ENCODE peak calls at places on chromosome 13, in six cellular contexts. W is neuronal stem cell, E is IMR-90, B is H9, Q is H1, N is mesenchymal stem cell. P is an unnamed sample.

GRCh38 chr13:21619633-21620220 is 15.8 kb upstream of the MICU2 start:
- DNase-seq in W (no peak), E (peak; percentile 17), B (no peak), Q (no peak), N (no peak), P (no peak)

GRCh38 chr13:35716186-35716585 is 239.7 kb upstream of the MAB21L1 start:
- DNase-seq in W (no peak), E (peak; percentile 26), B (no peak), Q (no peak), N (no peak), P (peak; percentile 39)

GRCh38 chr13:46267166-46267565 is 55.4 kb downstream of the LRRC63 start:
- DNase-seq in W (no peak), E (no peak), B (no peak), Q (no peak), N (no peak), P (no peak)

GRCh38 chr13:113941571-113942191 is 32.2 kb downstream of the C13orf46 start:
- DNase-seq in W (no peak), E (no peak), B (no peak), Q (no peak), N (no peak), P (peak; percentile 12)

GRCh38 chr13:113862766-113863510 is 938 bp downstream of the GAS6 start:
- DNase-seq in W (no peak), E (no peak), B (peak; percentile 60), Q (no peak), N (peak; percentile 43), P (peak; percentile 63)

GRCh38 chr13:31956944-31957644 is 74.5 kb upstream of the FRY start:
- DNase-seq in W (no peak), E (peak; percentile 65), B (no peak), Q (no peak), N (no peak), P (no peak)

GRCh38 chr13:26029581-26030136 is 22.2 kb downstream of the SHISA2 start:
- DNase-seq in W (no peak), E (no peak), B (no peak), Q (no peak), N (no peak), P (no peak)

GRCh38 chr13:68940049-68940448 is 1167.6 kb upstream of the ATXN8OS start:
- DNase-seq in W (no peak), E (no peak), B (no peak), Q (no peak), N (no peak), P (peak; percentile 13)

GRCh38 chr13:86870388-86870966 is 800.7 kb upstream of the SLITRK5 start:
- DNase-seq in W (no peak), E (peak; percentile 43), B (no peak), Q (no peak), N (peak; percentile 27), P (peak; percentile 21)

GRCh38 chr13:51922771-51923480 is 61.2 kb downstream of the CCDC70 start:
- DNase-seq in W (no peak), E (no peak), B (peak; percentile 15), Q (no peak), N (no peak), P (no peak)

GRCh38 chr13:100580045-100580444 is 8.5 kb downstream of the GGACT start:
- DNase-seq in W (no peak), E (no peak), B (no peak), Q (no peak), N (no peak), P (no peak)

GRCh38 chr13:60326273-60326672 is 70.7 kb upstream of the TDRD3 start:
- DNase-seq in W (no peak), E (no peak), B (no peak), Q (no peak), N (no peak), P (peak; percentile 32)

GRCh38 chr13:77048592-77048991 is 21.6 kb upstream of the FBXL3 start:
- DNase-seq in W (peak; percentile 37), E (no peak), B (peak; percentile 72), Q (no peak), N (no peak), P (peak; percentile 75)

GRCh38 chr13:103948477-103948876 is 882.3 kb upstream of the SLC10A2 start:
- DNase-seq in W (no peak), E (no peak), B (no peak), Q (no peak), N (no peak), P (peak; percentile 36)

GRCh38 chr13:101144808-101145419 is 271.4 kb downstream of the NALCN start:
- DNase-seq in W (peak; percentile 50), E (peak; percentile 71), B (no peak), Q (no peak), N (peak; percentile 57), P (peak; percentile 48)

GRCh38 chr13:39451860-39452301 is 151.1 kb downstream of the LHFPL6 start:
- DNase-seq in W (no peak), E (peak; percentile 30), B (no peak), Q (no peak), N (peak; percentile 68), P (no peak)

GRCh38 chr13:95494082-95494681 is 58.3 kb upstream of the CLDN10 start:
- DNase-seq in W (peak; percentile 44), E (peak; percentile 62), B (no peak), Q (no peak), N (peak; percentile 69), P (peak; percentile 66)

GRCh38 chr13:33052446-33052845 is 36.2 kb downstream of the KL start:
- DNase-seq in W (no peak), E (peak; percentile 53), B (no peak), Q (no peak), N (no peak), P (no peak)

GRCh38 chr13:22218784-22219183 is 547.9 kb downstream of the FGF9 start:
- DNase-seq in W (no peak), E (no peak), B (no peak), Q (no peak), N (no peak), P (no peak)

GRCh38 chr13:86559915-86560314 is 760.7 kb upstream of the SLITRK6 start:
- DNase-seq in W (peak; percentile 12), E (no peak), B (no peak), Q (no peak), N (peak; percentile 13), P (peak; percentile 26)

GRCh38 chr13:74210693-74211393 is 76.6 kb upstream of the KLF12 start:
- DNase-seq in W (no peak), E (peak; percentile 98), B (no peak), Q (no peak), N (peak; percentile 93), P (no peak)

GRCh38 chr13:67283602-67284001 is 53.5 kb upstream of the PCDH9 start:
- DNase-seq in W (no peak), E (peak; percentile 13), B (no peak), Q (no peak), N (peak; percentile 52), P (peak; percentile 19)

GRCh38 chr13:111204438-111205177 is 89.5 kb downstream of the ARHGEF7 start:
- DNase-seq in W (no peak), E (peak; percentile 84), B (peak; percentile 64), Q (no peak), N (peak; percentile 81), P (peak; percentile 86)

GRCh38 chr13:113357529-113357928 is 6.4 kb downstream of the GRTP1 start:
- DNase-seq in W (no peak), E (peak; percentile 89), B (no peak), Q (no peak), N (peak; percentile 39), P (no peak)

GRCh38 chr13:86986448-86986847 is 684.7 kb upstream of the SLITRK5 start:
- DNase-seq in W (peak; percentile 52), E (peak; percentile 25), B (no peak), Q (no peak), N (peak; percentile 45), P (peak; percentile 16)

GRCh38 chr13:27006519-27007161 is 165.0 kb downstream of the USP12 start:
- DNase-seq in W (no peak), E (peak; percentile 12), B (peak; percentile 59), Q (no peak), N (peak; percentile 60), P (peak; percentile 22)

GRCh38 chr13:113945857-113946408 is 27.9 kb downstream of the C13orf46 start:
- DNase-seq in W (no peak), E (no peak), B (no peak), Q (no peak), N (no peak), P (no peak)

GRCh38 chr13:99620806-99621205 is 119.5 kb downstream of the TM9SF2 start:
- DNase-seq in W (no peak), E (no peak), B (no peak), Q (no peak), N (no peak), P (no peak)

GRCh38 chr13:38213307-38213706 is 136.3 kb upstream of the UFM1 start:
- DNase-seq in W (no peak), E (no peak), B (no peak), Q (no peak), N (no peak), P (no peak)

GRCh38 chr13:75537401-75538365 is at the start of gene COMMD6:
- DNase-seq in W (peak; percentile 80), E (peak; percentile 87), B (peak; percentile 95), Q (peak; percentile 91), N (peak; percentile 89), P (peak; percentile 96)
- H4K8ac ChIP-seq in W (no peak within 1 kb of the TSS), E (peak within 1 kb of the TSS; percentile 96), B (no peak within 1 kb of the TSS), Q (peak within 1 kb of the TSS; percentile 28), N (peak within 1 kb of the TSS; percentile 91), P (no peak within 1 kb of the TSS)

GRCh38 chr13:44404261-44405139 is 30.9 kb downstream of the SERP2 start:
- DNase-seq in W (no peak), E (no peak), B (peak; percentile 50), Q (no peak), N (no peak), P (peak; percentile 71)
- H4K8ac ChIP-seq in W (no peak overlapping the region), E (no peak overlapping the region), B (no peak overlapping the region), Q (peak overlapping the region; percentile 77), N (peak overlapping the region; percentile 79), P (no peak overlapping the region)

GRCh38 chr13:66225071-66225470 is 1005.1 kb downstream of the PCDH9 start:
- DNase-seq in W (no peak), E (no peak), B (peak; percentile 67), Q (no peak), N (no peak), P (peak; percentile 90)
- H4K8ac ChIP-seq in W (no peak overlapping the region), E (no peak overlapping the region), B (no peak overlapping the region), Q (no peak overlapping the region), N (no peak overlapping the region), P (no peak overlapping the region)

GRCh38 chr13:94280845-94281244 is 198.6 kb downstream of the DCT start:
- DNase-seq in W (no peak), E (no peak), B (no peak), Q (no peak), N (no peak), P (no peak)
- H4K8ac ChIP-seq in W (no peak overlapping the region), E (no peak overlapping the region), B (no peak overlapping the region), Q (no peak overlapping the region), N (no peak overlapping the region), P (no peak overlapping the region)

GRCh38 chr13:41402695-41403511 is 54.4 kb upstream of the RGCC start:
- DNase-seq in W (no peak), E (no peak), B (peak; percentile 71), Q (no peak), N (no peak), P (peak; percentile 54)
- H4K8ac ChIP-seq in W (no peak overlapping the region), E (peak overlapping the region; percentile 41), B (no peak overlapping the region), Q (no peak overlapping the region), N (peak overlapping the region; percentile 24), P (no peak overlapping the region)

P was measured in mesendoderm.